ENCODE peak calls at places on chromosomes 3 and 15, in four cellular contexts. One of them, this sample, is unnamed.

GRCh38 chr3:187186801-187187421 is 10.4 kb upstream of the RTP1 start:
- DNase-seq in Peyer's patch: no peak
- DNase-seq in tibial nerve: no peak
- DNase-seq in cardiac muscle cell: peak; percentile 88
- DNase-seq in this sample: peak; percentile 22

GRCh38 chr3:78848392-78849288 is 919.2 kb downstream of the ROBO1 start:
- DNase-seq in Peyer's patch: no peak
- DNase-seq in tibial nerve: no peak
- DNase-seq in cardiac muscle cell: no peak
- DNase-seq in this sample: no peak

GRCh38 chr3:105449393-105449792 is 82.7 kb downstream of the ALCAM start:
- DNase-seq in Peyer's patch: no peak
- DNase-seq in tibial nerve: no peak
- DNase-seq in cardiac muscle cell: no peak
- DNase-seq in this sample: no peak

GRCh38 chr3:64902117-64902516 is 214.3 kb upstream of the ADAMTS9 start:
- DNase-seq in Peyer's patch: no peak
- DNase-seq in tibial nerve: no peak
- DNase-seq in cardiac muscle cell: peak; percentile 44
- DNase-seq in this sample: no peak

GRCh38 chr15:63156086-63156707 is 1.1 kb downstream of the RPS27L start:
- DNase-seq in Peyer's patch: no peak
- DNase-seq in tibial nerve: no peak
- DNase-seq in cardiac muscle cell: no peak
- DNase-seq in this sample: no peak

GRCh38 chr15:30859091-30859874 is 44.4 kb upstream of the FAN1 start:
- DNase-seq in Peyer's patch: no peak
- DNase-seq in tibial nerve: no peak
- DNase-seq in cardiac muscle cell: peak; percentile 55
- DNase-seq in this sample: no peak

GRCh38 chr3:112464264-112464663 is 35.0 kb downstream of the BTLA start:
- DNase-seq in Peyer's patch: no peak
- DNase-seq in tibial nerve: no peak
- DNase-seq in cardiac muscle cell: peak; percentile 36
- DNase-seq in this sample: no peak

GRCh38 chr3:194732617-194733016 is 46.9 kb downstream of the FAM43A start:
- DNase-seq in Peyer's patch: no peak
- DNase-seq in tibial nerve: no peak
- DNase-seq in cardiac muscle cell: no peak
- DNase-seq in this sample: no peak

GRCh38 chr15:64844576-64845140 is 2.9 kb downstream of the PLEKHO2 start:
- DNase-seq in Peyer's patch: no peak
- DNase-seq in tibial nerve: no peak
- DNase-seq in cardiac muscle cell: no peak
- DNase-seq in this sample: no peak
- H3K4me3 ChIP-seq in Peyer's patch: peak overlapping the region; percentile 78
- H3K4me3 ChIP-seq in tibial nerve: peak overlapping the region; percentile 78
- H3K4me3 ChIP-seq in cardiac muscle cell: no peak overlapping the region
- H3K4me3 ChIP-seq in this sample: peak overlapping the region; percentile 85

GRCh38 chr3:132007617-132008016 is 27.2 kb downstream of the CPNE4 start:
- DNase-seq in Peyer's patch: no peak
- DNase-seq in tibial nerve: no peak
- DNase-seq in cardiac muscle cell: no peak
- DNase-seq in this sample: no peak
- TF ChIP-seq CTCF in Peyer's patch: no peak
- TF ChIP-seq CTCF in tibial nerve: no peak
- TF ChIP-seq CTCF in cardiac muscle cell: no peak
- TF ChIP-seq CTCF in this sample: no peak

GRCh38 chr3:45110185-45110833 is 35.9 kb downstream of the CDCP1 start:
- DNase-seq in Peyer's patch: peak; percentile 73
- DNase-seq in tibial nerve: no peak
- DNase-seq in cardiac muscle cell: no peak
- DNase-seq in this sample: peak; percentile 84
- H3K4me1 ChIP-seq in Peyer's patch: no peaks in the 10 kb centered on the region
- H3K4me1 ChIP-seq in tibial nerve: no peaks in the 10 kb centered on the region
- H3K4me1 ChIP-seq in cardiac muscle cell: peaks cover 11% of the 10 kb centered on the region
- H3K4me1 ChIP-seq in this sample: peaks cover 16% of the 10 kb centered on the region

DNA sequence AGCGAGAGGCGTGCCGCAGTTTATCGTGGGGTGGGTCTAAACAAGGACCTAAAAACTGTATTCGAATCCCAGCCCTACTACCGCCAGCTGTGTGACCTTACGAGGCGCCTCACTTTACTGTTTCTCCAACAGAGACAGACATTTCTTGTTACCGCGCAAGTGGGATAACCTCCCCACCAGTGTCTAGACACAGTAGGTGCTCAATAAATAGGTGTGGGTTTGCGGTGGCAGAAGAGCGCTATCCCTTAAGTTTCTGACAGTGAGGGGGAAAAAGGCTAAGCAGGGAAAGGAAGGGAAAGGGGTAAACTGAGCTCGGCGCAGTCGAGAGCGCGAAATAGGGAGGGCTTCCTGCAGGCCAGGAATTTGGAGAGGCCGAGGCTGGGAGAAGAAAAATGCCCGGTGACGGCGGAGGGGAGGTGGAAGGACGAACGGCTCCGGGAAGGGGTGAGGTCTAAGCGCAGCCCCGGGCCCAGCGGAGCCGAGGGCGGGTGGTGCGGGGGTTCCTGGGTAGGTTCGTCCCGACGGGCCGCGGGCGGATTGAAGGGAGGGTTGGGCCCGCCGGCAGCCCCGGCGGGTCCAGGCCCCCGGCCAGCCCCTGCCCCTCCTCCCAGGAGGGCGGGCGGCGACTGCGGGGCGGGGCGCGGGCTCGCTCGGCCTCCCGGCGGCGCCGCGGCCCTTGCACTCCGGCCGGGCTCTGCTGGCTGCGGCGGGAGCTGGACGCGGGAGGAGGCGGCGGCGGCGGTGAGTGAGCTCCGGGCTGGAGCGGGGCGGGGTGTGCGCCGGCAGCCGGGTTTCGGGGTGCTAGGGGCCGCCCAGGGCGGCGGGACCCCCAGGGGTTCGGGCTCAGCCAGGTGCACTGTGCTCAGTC is at the start of gene CGNL1:
- DNase-seq in Peyer's patch: peak; percentile 62
- DNase-seq in tibial nerve: peak; percentile 26
- DNase-seq in cardiac muscle cell: peak; percentile 62
- DNase-seq in this sample: peak; percentile 60
- H3K4me3 ChIP-seq in Peyer's patch: peak within 1 kb of the TSS; percentile 74
- H3K4me3 ChIP-seq in tibial nerve: peak within 1 kb of the TSS; percentile 78
- H3K4me3 ChIP-seq in cardiac muscle cell: peak within 1 kb of the TSS; percentile 97
- H3K4me3 ChIP-seq in this sample: peak within 1 kb of the TSS; percentile 65

DNA sequence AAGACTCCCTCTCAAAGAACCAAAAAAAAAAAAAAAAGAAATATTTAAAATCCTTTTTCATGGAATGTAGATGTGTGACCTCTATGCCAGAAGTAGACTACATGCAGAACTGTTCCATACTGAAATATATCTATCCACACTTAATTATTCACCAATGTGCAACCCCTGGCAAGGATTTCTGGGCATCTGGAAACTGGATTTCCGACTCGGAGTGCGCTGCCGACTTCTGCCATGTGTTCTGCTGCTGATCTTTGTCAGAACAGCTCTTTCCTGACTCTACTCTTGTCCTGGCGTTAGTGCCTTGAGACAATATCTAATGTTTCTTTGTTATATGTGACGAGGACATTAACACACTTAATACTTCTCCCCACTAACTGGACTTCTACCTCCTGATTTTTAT is 11.7 kb downstream of the LIPH start:
- DNase-seq in Peyer's patch: no peak
- DNase-seq in tibial nerve: no peak
- DNase-seq in cardiac muscle cell: no peak
- DNase-seq in this sample: no peak
- TF ChIP-seq CTCF in Peyer's patch: no peak
- TF ChIP-seq CTCF in tibial nerve: no peak
- TF ChIP-seq CTCF in cardiac muscle cell: no peak
- TF ChIP-seq CTCF in this sample: no peak

GRCh38 chr15:93056836-93057235 is 32.2 kb downstream of the RGMA start:
- DNase-seq in Peyer's patch: no peak
- DNase-seq in tibial nerve: no peak
- DNase-seq in cardiac muscle cell: no peak
- DNase-seq in this sample: no peak
- H3K4me1 ChIP-seq in Peyer's patch: no peaks in the 10 kb centered on the region
- H3K4me1 ChIP-seq in tibial nerve: peaks cover 7% of the 10 kb centered on the region
- H3K4me1 ChIP-seq in cardiac muscle cell: peaks cover 7% of the 10 kb centered on the region
- H3K4me1 ChIP-seq in this sample: no peaks in the 10 kb centered on the region

GRCh38 chr15:88704791-88705768 is 66.3 kb downstream of the ISG20 start:
- DNase-seq in Peyer's patch: no peak
- DNase-seq in tibial nerve: peak; percentile 51
- DNase-seq in cardiac muscle cell: peak; percentile 78
- DNase-seq in this sample: peak; percentile 41
- H3K4me3 ChIP-seq in Peyer's patch: peak overlapping the region; percentile 54
- H3K4me3 ChIP-seq in tibial nerve: peak overlapping the region; percentile 66
- H3K4me3 ChIP-seq in cardiac muscle cell: peak overlapping the region; percentile 27
- H3K4me3 ChIP-seq in this sample: peak overlapping the region; percentile 32

This sample was measured in colonic mucosa.